ENCODE peak calls at places on chromosomes 1 and 21, in six cellular contexts. E is osteoblast, U is fibroblast of lung, F is neuronal stem cell, G is K562, M is neural progenitor cell. O is an unnamed sample.

GRCh38 chr1:47894718-47895393 is 102.3 kb downstream of the TRABD2B start:
- DNase-seq in M (no peak), E (no peak), F (no peak), G (no peak), U (no peak), O (peak)

GRCh38 chr1:227891955-227892871 is 55.5 kb downstream of the WNT9A start:
- DNase-seq in F (no peak), E (peak), M (peak), G (no peak), U (no peak), O (no peak)

GRCh38 chr1:24289937-24290595 is 29.1 kb upstream of the GRHL3 start:
- DNase-seq in F (no peak), M (no peak), U (peak), E (peak), G (no peak), O (peak)

GRCh38 chr1:225863167-225863566 is 19.0 kb downstream of the TMEM63A start:
- DNase-seq in M (no peak), E (peak), U (peak), G (no peak), F (no peak), O (no peak)

GRCh38 chr1:19495816-19496528 is 10.6 kb upstream of the CAPZB start:
- DNase-seq in U (peak), E (no peak), M (no peak), G (no peak), F (no peak), O (peak)

GRCh38 chr1:28287315-28287714 is 28.0 kb downstream of the SESN2 start:
- DNase-seq in G (no peak), M (no peak), E (no peak), F (no peak), U (no peak), O (no peak)

GRCh38 chr1:51093566-51093965 is 8.5 kb upstream of the C1orf185 start:
- DNase-seq in E (no peak), G (no peak), M (no peak), U (peak), F (no peak), O (peak)

GRCh38 chr1:112322018-112322417 is 74.0 kb upstream of the CTTNBP2NL start:
- DNase-seq in M (no peak), G (peak), U (no peak), F (no peak), E (no peak), O (no peak)

GRCh38 chr1:54262244-54262643 is 62.3 kb downstream of the MRPL37 start:
- DNase-seq in E (no peak), G (no peak), F (no peak), M (no peak), U (no peak), O (no peak)

GRCh38 chr21:44549525-44550211 is 1.6 kb downstream of the KRTAP10-2 start:
- DNase-seq in F (no peak), M (no peak), G (no peak), E (peak), U (no peak), O (no peak)

GRCh38 chr21:38768385-38769071 is 37.2 kb upstream of the ETS2 start:
- DNase-seq in G (no peak), E (peak), M (no peak), F (no peak), U (peak), O (peak)

GRCh38 chr1:209134001-209134400 is 449.5 kb upstream of the CAMK1G start:
- DNase-seq in U (no peak), G (no peak), E (no peak), F (no peak), M (peak), O (no peak)

GRCh38 chr1:213656482-213656881 is 331.3 kb upstream of the PROX1 start:
- DNase-seq in F (no peak), U (no peak), M (no peak), E (no peak), G (no peak), O (no peak)

DNA sequence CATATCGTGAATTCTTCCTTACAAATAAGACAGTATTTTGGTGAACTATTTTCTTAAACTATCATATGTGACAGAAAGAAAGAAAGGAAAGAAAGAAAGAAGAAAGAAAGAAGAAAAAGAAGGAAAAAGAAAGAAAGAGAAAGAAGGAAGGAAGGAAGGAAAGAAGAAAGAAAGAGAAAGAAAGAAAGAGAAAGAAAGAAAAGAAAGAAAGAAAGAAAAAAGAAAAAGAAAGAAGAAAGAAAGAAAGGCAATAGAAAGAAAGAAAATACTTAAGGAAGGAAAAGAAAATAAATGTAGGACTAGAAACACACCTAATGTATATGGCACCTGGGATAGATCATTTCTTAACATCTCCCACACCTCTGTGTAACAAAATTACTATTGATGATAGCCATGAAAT is 120.4 kb downstream of the PLA2G4A start:
- DNase-seq in U (no peak), M (no peak), F (no peak), G (no peak), E (no peak), O (no peak)
- H3K4me2 ChIP-seq in U (no peak), M (no peak), F (no peak), G (no peak), E (no peak), O (no peak)

DNA sequence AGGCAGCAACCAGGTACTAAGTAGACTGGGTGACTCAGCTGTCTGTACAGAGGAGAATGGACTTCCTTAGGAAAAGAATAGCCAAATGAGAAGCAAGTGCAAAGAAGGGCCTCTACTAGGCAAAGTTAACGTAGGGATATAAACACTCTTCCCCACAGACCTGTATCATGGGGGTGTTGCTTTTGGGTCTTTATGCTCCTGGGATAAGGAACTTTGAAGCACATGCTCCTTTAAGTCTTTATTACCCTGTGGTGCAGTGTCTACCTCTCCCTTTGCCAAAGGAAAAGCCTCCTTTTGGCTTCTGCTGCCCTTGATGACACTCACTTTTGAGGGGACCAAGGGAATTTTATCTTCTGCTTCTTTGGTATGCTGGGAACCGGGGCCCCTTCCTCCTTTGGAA is 5.0 kb downstream of the RFX5 start:
- DNase-seq in G (no peak), E (no peak), M (no peak), F (no peak), U (no peak), O (no peak)
- H3K4me2 ChIP-seq in G (no peak), E (no peak), M (no peak), F (no peak), U (no peak), O (no peak)

GRCh38 chr1:9097947-9098705 is 28.7 kb upstream of the SLC2A5 start:
- DNase-seq in F (no peak), U (no peak), E (no peak), M (no peak), G (no peak), O (no peak)

GRCh38 chr1:9099555-9099954 is 29.3 kb downstream of the GPR157 start:
- DNase-seq in E (no peak), G (no peak), U (no peak), M (no peak), F (no peak), O (no peak)

GRCh38 chr1:9101510-9102146 is 27.3 kb downstream of the GPR157 start:
- DNase-seq in E (peak), M (peak), F (peak), G (peak), U (peak), O (peak)

GRCh38 chr1:9095818-9096217 is 26.4 kb upstream of the SLC2A5 start:
- DNase-seq in F (no peak), E (no peak), U (no peak), M (no peak), G (no peak), O (no peak)

GRCh38 chr1:9100471-9101043 is 28.3 kb downstream of the GPR157 start:
- DNase-seq in M (no peak), G (no peak), U (peak), F (no peak), E (peak), O (peak)
- H3K4me2 ChIP-seq in M (no peak), G (no peak), U (no peak), F (no peak), E (peak), O (no peak)

DNA sequence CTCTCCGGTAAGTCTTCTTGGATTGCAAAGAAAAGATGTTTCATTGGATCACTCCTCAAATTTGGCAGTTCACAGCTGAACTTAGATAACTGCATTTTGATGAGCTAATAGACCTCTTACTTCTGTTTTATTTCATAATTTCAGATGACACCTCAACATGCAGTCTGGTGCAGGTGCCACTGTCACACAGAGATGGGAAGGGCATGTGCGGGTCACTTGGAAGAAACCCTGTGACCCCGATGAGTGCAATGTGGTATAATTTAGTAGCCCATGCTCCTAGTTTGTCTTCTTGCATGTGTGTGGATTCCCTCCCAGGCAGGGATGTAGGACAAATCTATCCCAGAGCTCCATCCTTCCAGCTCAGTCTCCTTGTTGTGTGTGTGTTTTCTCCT is 481 bp upstream of the SLAMF1 start:
- DNase-seq in M (no peak), G (no peak), E (no peak), F (no peak), U (no peak), O (no peak)
- H3K4me2 ChIP-seq in M (no peak), G (no peak), E (no peak), F (no peak), U (no peak), O (no peak)

O was measured in GM23248.